ENCODE peak calls at places on chromosomes 3 and 15, in seven cellular contexts. E, B, H, S, G, N and Z are unnamed samples.

GRCh38 chr15:98800437-98801233 is 152.3 kb downstream of the IGF1R start:
- DNase-seq in E (no peak), B (peak), H (peak), S (peak), G (no peak), N (no peak), Z (no peak)

GRCh38 chr3:107430214-107431047 is 53.2 kb downstream of the CCDC54 start:
- DNase-seq in E (no peak), B (no peak), H (peak), S (no peak), G (peak), N (no peak), Z (peak)

GRCh38 chr15:91890614-91891013 is 37.1 kb downstream of the SLCO3A1 start:
- DNase-seq in E (no peak), B (no peak), H (no peak), S (no peak), G (no peak), N (no peak), Z (no peak)

GRCh38 chr3:133437391-133438093 is 37.7 kb downstream of the BFSP2 start:
- DNase-seq in E (no peak), B (peak), H (no peak), S (no peak), G (no peak), N (no peak), Z (peak)

GRCh38 chr3:38634133-38634532 is 15.4 kb downstream of the SCN5A start:
- DNase-seq in E (no peak), B (no peak), H (no peak), S (no peak), G (no peak), N (peak), Z (no peak)

GRCh38 chr3:133828576-133829309 is 23.1 kb downstream of the SRPRB start:
- DNase-seq in E (no peak), B (no peak), H (peak), S (no peak), G (no peak), N (peak), Z (no peak)

GRCh38 chr3:115401891-115402501 is 221.3 kb upstream of the GAP43 start:
- DNase-seq in E (no peak), B (no peak), H (no peak), S (peak), G (no peak), N (no peak), Z (no peak)

GRCh38 chr15:77966540-77967290 is 110.8 kb downstream of the TBC1D2B start:
- DNase-seq in E (no peak), B (no peak), H (peak), S (no peak), G (peak), N (no peak), Z (peak)